ENCODE peak calls at places on chromosome 21, in four cellular contexts. Y, K, U and Z are unnamed samples. For H3K36me3, the result is how much of the 10 kb centered on the place peaks cover.

GRCh38 chr21:25456672-25457071 is 150.6 kb downstream of the MRPL39 start:
- DNase-seq in K (no peak), Y (no peak), U (no peak), Z (no peak)

GRCh38 chr21:22174746-22175145 is 1176.5 kb downstream of the NCAM2 start:
- DNase-seq in U (no peak), K (no peak), Y (no peak), Z (no peak)

GRCh38 chr21:39204134-39204533 is 20.9 kb upstream of the PSMG1 start:
- DNase-seq in Y (no peak), U (no peak), K (no peak), Z (no peak)

GRCh38 chr21:36516271-36516670 is 36.3 kb upstream of the CLDN14 start:
- DNase-seq in U (no peak), K (no peak), Y (no peak), Z (no peak)

GRCh38 chr21:27246741-27247140 is 279.9 kb upstream of the ADAMTS5 start:
- DNase-seq in U (no peak), Y (peak), K (no peak), Z (no peak)

GRCh38 chr21:37712204-37712934 is 203.9 kb downstream of the KCNJ6 start:
- DNase-seq in Y (peak), U (peak), K (no peak), Z (peak)

GRCh38 chr21:35932232-35932911 is 128.0 kb downstream of the SETD4 start:
- DNase-seq in K (no peak), U (peak), Y (peak), Z (peak)

GRCh38 chr21:21007606-21008005 is 9.4 kb downstream of the NCAM2 start:
- DNase-seq in Y (no peak), K (no peak), U (no peak), Z (no peak)

GRCh38 chr21:39715804-39716397 is 29.1 kb upstream of the IGSF5 start:
- DNase-seq in U (peak), Y (peak), K (peak), Z (no peak)

GRCh38 chr21:15309721-15310120 is 244.9 kb upstream of the NRIP1 start:
- DNase-seq in Y (no peak), U (no peak), K (peak), Z (no peak)

GRCh38 chr21:35086357-35086756 is 37.3 kb upstream of the RUNX1 start:
- DNase-seq in K (no peak), U (no peak), Y (no peak), Z (no peak)

GRCh38 chr21:36718951-36719501 is 20.1 kb downstream of the SIM2 start:
- DNase-seq in U (no peak), K (no peak), Y (no peak), Z (no peak)

GRCh38 chr21:9837946-9838801 is 683.2 kb upstream of the TPTE start:
- DNase-seq in U (no peak), Y (no peak), K (no peak), Z (peak)

GRCh38 chr21:24671901-24672300 is 935.4 kb downstream of the MRPL39 start:
- DNase-seq in Y (no peak), K (no peak), U (no peak), Z (no peak)

GRCh38 chr21:25573409-25574206 is 33.7 kb downstream of the MRPL39 start:
- DNase-seq in U (peak), Y (peak), K (no peak), Z (no peak)

GRCh38 chr21:26752849-26753248 is 92.4 kb downstream of the ADAMTS1 start:
- DNase-seq in K (no peak), Y (no peak), U (no peak), Z (no peak)

GRCh38 chr21:43867936-43868335 is 2.9 kb downstream of the AGPAT3 start:
- DNase-seq in K (no peak), U (no peak), Y (no peak), Z (no peak)

GRCh38 chr21:43866659-43867331 is 1.8 kb downstream of the AGPAT3 start:
- DNase-seq in Y (no peak), K (no peak), U (peak), Z (no peak)

GRCh38 chr21:43869486-43870325 is 4.7 kb downstream of the AGPAT3 start:
- DNase-seq in K (no peak), U (no peak), Y (no peak), Z (no peak)

GRCh38 chr21:43867332-43867703 is 2.3 kb downstream of the AGPAT3 start:
- DNase-seq in U (no peak), K (no peak), Y (no peak), Z (no peak)

GRCh38 chr21:43868461-43868860 is 3.4 kb downstream of the AGPAT3 start:
- DNase-seq in Y (no peak), U (no peak), K (no peak), Z (no peak)
- H3K36me3 ChIP-seq in Y (under half), U (under half), K (under half), Z (under half)

GRCh38 chr21:29558331-29558730 is 259.6 kb downstream of the BACH1 start:
- DNase-seq in Y (no peak), U (no peak), K (no peak), Z (no peak)

GRCh38 chr21:29555601-29556000 is 256.9 kb downstream of the BACH1 start:
- DNase-seq in U (no peak), K (no peak), Y (no peak), Z (no peak)

DNA sequence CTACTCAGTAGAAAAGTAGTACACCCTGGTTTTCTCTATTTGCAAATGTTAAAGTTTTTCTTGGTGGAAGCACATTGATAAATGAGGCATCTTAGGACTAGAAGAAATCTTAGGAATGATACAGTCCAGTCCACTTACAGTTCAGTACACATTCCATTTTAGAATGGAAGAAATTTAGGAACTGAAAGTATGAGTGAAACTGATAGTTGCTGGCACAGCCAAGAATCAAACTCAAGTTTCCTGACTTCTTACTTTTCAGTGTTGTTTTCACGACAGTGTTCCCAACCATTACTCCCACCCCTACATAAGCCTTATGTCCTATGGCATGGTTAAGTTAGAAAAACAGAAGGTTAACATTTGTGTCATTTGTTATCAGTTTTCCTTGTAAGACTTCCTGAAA is 258.5 kb downstream of the BACH1 start:
- DNase-seq in K (no peak), U (no peak), Y (no peak), Z (no peak)
- H3K36me3 ChIP-seq in K (under half), U (under half), Y (under half), Z (under half)

GRCh38 chr21:41744028-41744940 is 22.6 kb downstream of the RIPK4 start:
- DNase-seq in U (no peak), K (no peak), Y (no peak), Z (no peak)
- H3K36me3 ChIP-seq in U (under half), K (under half), Y (under half), Z (under half)

GRCh38 chr21:33566514-33566913 is 22.0 kb downstream of the DONSON start:
- DNase-seq in U (no peak), Y (no peak), K (no peak), Z (no peak)

GRCh38 chr21:33569986-33570385 is 18.5 kb downstream of the DONSON start:
- DNase-seq in U (no peak), Y (no peak), K (no peak), Z (no peak)

GRCh38 chr21:33562389-33562788 is 19.6 kb downstream of the SON start:
- DNase-seq in Y (no peak), K (no peak), U (no peak), Z (no peak)

GRCh38 chr21:33572350-33572749 is 16.1 kb downstream of the DONSON start:
- DNase-seq in U (no peak), Y (no peak), K (no peak), Z (no peak)

DNA sequence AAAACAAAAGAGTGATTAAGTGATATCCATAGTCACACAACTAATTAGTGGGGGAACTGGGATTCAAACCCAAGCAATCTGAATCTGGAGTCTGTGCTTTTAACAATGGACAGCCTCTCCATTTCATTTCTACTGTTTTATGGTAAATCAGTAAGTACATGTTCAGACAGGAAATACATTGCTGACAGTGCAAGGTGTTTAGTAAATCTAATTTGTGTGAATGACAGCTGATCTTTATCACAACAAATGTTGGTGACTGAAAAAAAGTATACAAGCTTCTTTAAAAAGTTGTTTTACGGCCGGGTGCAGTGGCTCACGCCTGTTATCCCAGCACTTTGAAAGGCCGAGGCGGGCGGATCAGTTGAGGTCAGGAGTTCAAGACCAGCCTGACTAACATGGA is 20.6 kb downstream of the DONSON start:
- DNase-seq in U (no peak), K (no peak), Y (no peak), Z (no peak)
- H3K36me3 ChIP-seq in U (under half), K (under half), Y (under half), Z (half or more)

GRCh38 chr21:45908536-45909237 is 72.9 kb upstream of the COL6A1 start:
- DNase-seq in K (no peak), Y (no peak), U (no peak), Z (peak)
- H3K36me3 ChIP-seq in K (under half), Y (under half), U (under half), Z (under half)

GRCh38 chr21:45994086-45994661 is 12.6 kb downstream of the COL6A1 start:
- DNase-seq in K (peak), Y (no peak), U (no peak), Z (peak)

GRCh38 chr21:45991606-45992301 is 10.2 kb downstream of the COL6A1 start:
- DNase-seq in Y (no peak), K (peak), U (no peak), Z (no peak)

GRCh38 chr21:45994738-45995685 is 13.4 kb downstream of the COL6A1 start:
- DNase-seq in U (no peak), K (peak), Y (no peak), Z (peak)

GRCh38 chr21:45992311-45993209 is 11.0 kb downstream of the COL6A1 start:
- DNase-seq in Y (no peak), K (peak), U (no peak), Z (peak)

DNA sequence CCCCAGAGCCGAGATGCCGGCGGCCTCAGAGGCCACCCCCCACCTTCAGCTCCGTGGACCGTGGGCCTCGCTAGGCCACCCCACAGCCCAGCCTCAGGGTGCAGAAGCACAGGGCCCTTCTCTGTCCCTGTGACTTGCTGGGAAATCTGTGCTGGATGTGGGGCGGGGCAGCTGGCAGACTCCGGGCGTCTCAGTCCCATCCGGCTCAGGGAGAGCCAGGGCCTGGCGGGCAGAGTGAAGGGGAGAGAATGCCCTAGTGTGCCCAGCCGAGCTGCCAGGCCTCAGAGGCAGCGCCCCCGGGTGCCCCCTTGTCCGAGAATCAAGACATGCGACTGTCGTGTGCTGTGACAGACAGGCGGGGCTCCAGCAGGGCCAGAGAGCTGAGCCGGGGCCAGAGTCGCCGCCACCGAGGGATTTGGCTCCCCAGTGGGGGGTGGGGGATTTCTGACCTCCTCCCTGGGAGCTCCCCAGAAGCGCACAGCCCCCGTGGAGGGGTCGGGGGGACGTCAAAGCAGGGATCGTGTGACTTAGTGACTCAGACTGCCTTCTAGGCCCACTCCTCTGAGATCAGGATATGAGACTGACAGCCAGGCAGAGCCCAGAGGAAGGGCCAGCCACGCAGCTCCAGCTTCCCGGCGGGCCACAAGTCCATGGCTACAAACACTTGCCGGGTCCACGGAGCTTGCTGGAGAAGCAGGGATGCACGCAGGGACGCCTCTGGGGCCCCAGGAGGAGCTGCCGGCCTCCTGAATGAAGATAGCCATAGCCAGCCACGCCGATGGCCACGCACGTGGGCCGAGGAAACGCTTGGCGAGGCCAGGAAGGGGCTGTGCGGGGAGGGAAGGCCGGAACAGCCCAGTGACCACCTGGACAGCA is 11.9 kb downstream of the COL6A1 start:
- DNase-seq in U (no peak), K (peak), Y (no peak), Z (peak)
- H3K36me3 ChIP-seq in U (under half), K (under half), Y (under half), Z (half or more)

GRCh38 chr21:31693222-31693621 is 33.7 kb downstream of the SOD1 start:
- DNase-seq in Y (no peak), U (no peak), K (no peak), Z (no peak)

GRCh38 chr21:31700040-31700439 is 31.9 kb downstream of the SCAF4 start:
- DNase-seq in K (no peak), Y (no peak), U (no peak), Z (no peak)

GRCh38 chr21:31698461-31698860 is 33.5 kb downstream of the SCAF4 start:
- DNase-seq in Y (no peak), K (no peak), U (no peak), Z (no peak)

DNA sequence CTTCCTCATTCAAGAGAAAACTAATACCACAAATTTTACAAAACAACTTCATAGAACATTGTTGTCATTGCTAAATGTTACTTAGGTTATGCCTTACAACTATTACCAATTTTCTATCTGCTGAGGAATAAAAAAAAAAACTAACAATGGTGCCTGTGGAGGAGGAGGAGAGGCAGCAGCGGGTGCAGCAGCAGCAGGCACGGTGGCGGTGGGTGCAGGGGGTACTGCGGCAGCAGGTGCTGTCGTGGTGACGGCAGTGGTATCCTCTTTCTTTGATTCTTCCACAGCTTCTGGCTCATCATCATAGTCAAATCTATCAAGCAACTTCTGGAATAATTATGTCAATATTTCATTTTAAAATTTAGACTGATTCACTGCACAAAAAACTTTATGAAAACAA is 35.5 kb downstream of the SCAF4 start:
- DNase-seq in Y (no peak), K (no peak), U (no peak), Z (no peak)
- H3K36me3 ChIP-seq in Y (under half), K (under half), U (under half), Z (half or more)

GRCh38 chr21:33618407-33618806 is 23.1 kb downstream of the CRYZL1 start:
- DNase-seq in U (no peak), K (no peak), Y (no peak), Z (no peak)
- H3K36me3 ChIP-seq in U (under half), K (under half), Y (under half), Z (half or more)